ENCODE peak calls at places on chromosomes 6 and 20, in ten cellular contexts. P is pancreas; X is activated naive CD4-positive, alpha-beta T cell treated with anti-CD3 and anti-CD28 coated beads, Interleukin-2, amount 50 U/mL, for 72 hours; F is ovary; D is 8988T; Z is activated T-cell treated with anti-CD3 and anti-CD28 coated beads, Interleukin-2, amount 50 U/mL, for 72 hours; A is NCI-H1092 treated with DMSO at 0.1 percent for 48 hours; O is AML-193; T is ACHN; Y is activated T-helper 9 cell treated with anti-CD3 and anti-CD28 coated beads, Interleukin-2, amount 50 U/mL, for 16 hours. N is an unnamed sample.

GRCh38 chr6:166463363-166464067 is 80.8 kb upstream of the MPC1 start:
- DNase-seq in P (no peak), X (no peak), F (no peak), D (no peak), Z (no peak), A (no peak), O (no peak), T (no peak), Y (no peak), N (no peak)

GRCh38 chr20:62462976-62463592 is 12.7 kb downstream of the GATA5 start:
- DNase-seq in P (no peak), X (no peak), F (no peak), D (no peak), Z (no peak), A (no peak), O (no peak), T (no peak), Y (no peak), N (no peak)

GRCh38 chr6:167565884-167566491 is 241.1 kb downstream of the TTLL2 start:
- DNase-seq in P (no peak), X (no peak), F (no peak), D (no peak), Z (no peak), A (no peak), O (no peak), T (no peak), Y (no peak), N (no peak)

GRCh38 chr6:159959165-159959975 is 9.5 kb upstream of the IGF2R start:
- DNase-seq in P (no peak), X (no peak), F (no peak), D (no peak), Z (no peak), A (no peak), O (peak; percentile 87), T (no peak), Y (no peak), N (no peak)

GRCh38 chr20:36760647-36761046 is 12.9 kb downstream of the DSN1 start:
- DNase-seq in P (no peak), X (no peak), F (no peak), D (no peak), Z (no peak), A (no peak), O (no peak), T (no peak), Y (no peak), N (no peak)

GRCh38 chr6:138987299-138987642 is 782 bp downstream of the REPS1 start:
- DNase-seq in P (peak; percentile 44), X (peak; percentile 58), F (peak; percentile 51), D (no peak), Z (no peak), A (no peak), O (no peak), T (no peak), Y (peak; percentile 4), N (no peak)

GRCh38 chr20:58199058-58199457 is 29.4 kb downstream of the ANKRD60 start:
- DNase-seq in P (no peak), X (no peak), F (no peak), D (no peak), Z (no peak), A (no peak), O (no peak), T (no peak), Y (no peak), N (no peak)

GRCh38 chr20:4664691-4665360 is 56.9 kb upstream of the PRND start:
- DNase-seq in P (no peak), X (no peak), F (no peak), D (no peak), Z (no peak), A (no peak), O (no peak), T (no peak), Y (no peak), N (no peak)

GRCh38 chr6:1606533-1607235 is 3.0 kb upstream of the FOXC1 start:
- DNase-seq in P (no peak), X (no peak), F (no peak), D (no peak), Z (no peak), A (no peak), O (no peak), T (no peak), Y (no peak), N (no peak)

GRCh38 chr20:17229256-17229655 is 2.4 kb downstream of the PCSK2 start:
- DNase-seq in P (no peak), X (no peak), F (no peak), D (no peak), Z (no peak), A (no peak), O (no peak), T (no peak), Y (no peak), N (no peak)

GRCh38 chr6:121998631-121999030 is 400.8 kb upstream of the HSF2 start:
- DNase-seq in P (no peak), X (no peak), F (no peak), D (no peak), Z (no peak), A (no peak), O (no peak), T (no peak), Y (no peak), N (no peak)

GRCh38 chr20:45104786-45105185 is 3.9 kb upstream of the KCNS1 start:
- DNase-seq in P (no peak), X (no peak), F (no peak), D (no peak), Z (no peak), A (no peak), O (no peak), T (peak; percentile 88), Y (no peak), N (no peak)